ENCODE peak calls at places on chromosomes 1 and 21, in five cellular contexts. E is A549; H is CD8-positive, alpha-beta T cell; X is nephron progenitor cell; A is colonic mucosa. G is an unnamed sample.
A peak's percentile ranks its signal among the peaks of the same experiment; 100 is the strongest.

GRCh38 chr1:8238141-8239038 is 79.5 kb upstream of the SLC45A1 start:
- DNase-seq in E (peak; percentile 58), H (no peak), X (no peak), A (peak; percentile 56), G (no peak)

GRCh38 chr1:227909188-227909587 is 38.5 kb downstream of the WNT9A start:
- DNase-seq in E (no peak), H (no peak), X (no peak), A (no peak), G (no peak)

GRCh38 chr1:108880850-108881249 is 4.1 kb downstream of the GPSM2 start:
- DNase-seq in E (no peak), H (no peak), X (no peak), A (no peak), G (no peak)

GRCh38 chr1:203189951-203190352 is 3.4 kb upstream of the CHI3L1 start:
- DNase-seq in E (no peak), H (no peak), X (no peak), A (no peak), G (no peak)

GRCh38 chr1:172134087-172134731 is 286.3 kb upstream of the C1orf105 start:
- DNase-seq in E (no peak), H (no peak), X (no peak), A (no peak), G (peak; percentile 5)

GRCh38 chr1:168441745-168442144 is 102.1 kb downstream of the XCL2 start:
- DNase-seq in E (no peak), H (no peak), X (no peak), A (no peak), G (no peak)

GRCh38 chr1:199272690-199273089 is 633.9 kb downstream of the PTPRC start:
- DNase-seq in E (peak; percentile 12), H (no peak), X (no peak), A (no peak), G (peak; percentile 47)

GRCh38 chr1:39501666-39502065 is 10.2 kb downstream of the BMP8A start:
- DNase-seq in E (no peak), H (no peak), X (no peak), A (no peak), G (no peak)

GRCh38 chr1:101943237-101943636 is 53.5 kb downstream of the OLFM3 start:
- DNase-seq in E (no peak), H (no peak), X (no peak), A (no peak), G (no peak)

GRCh38 chr1:113648478-113648877 is 110.8 kb downstream of the PHTF1 start:
- DNase-seq in E (no peak), H (no peak), X (no peak), A (no peak), G (no peak)

GRCh38 chr21:17371470-17371869 is 141.4 kb upstream of the CXADR start:
- DNase-seq in E (no peak), H (no peak), X (no peak), A (no peak), G (no peak)

GRCh38 chr1:226629210-226629895 is 80.8 kb downstream of the STUM start:
- DNase-seq in E (no peak), H (no peak), X (no peak), A (no peak), G (no peak)

GRCh38 chr1:10474613-10475507 is at the start of gene PEX14:
- DNase-seq in E (peak; percentile 86), H (peak; percentile 76), X (peak; percentile 84), A (peak; percentile 91), G (peak; percentile 91)

GRCh38 chr1:9459784-9460407 is 79.4 kb upstream of the SLC25A33 start:
- DNase-seq in E (no peak), H (no peak), X (no peak), A (no peak), G (no peak)

GRCh38 chr1:42035205-42035829 is 116.6 kb upstream of the HIVEP3 start:
- DNase-seq in E (peak; percentile 16), H (no peak), X (peak; percentile 53), A (peak; percentile 50), G (peak; percentile 93)

GRCh38 chr21:29218749-29219148 is 80.0 kb upstream of the BACH1 start:
- DNase-seq in E (no peak), H (no peak), X (no peak), A (peak; percentile 67), G (no peak)

GRCh38 chr1:68973459-68974244 is 476.8 kb upstream of the DEPDC1 start:
- DNase-seq in E (no peak), H (no peak), X (no peak), A (no peak), G (no peak)

GRCh38 chr1:16718908-16719533 is 21.3 kb upstream of the RNU1-4 start:
- DNase-seq in E (no peak), H (no peak), X (no peak), A (peak; percentile 18), G (peak; percentile 45)

DNA sequence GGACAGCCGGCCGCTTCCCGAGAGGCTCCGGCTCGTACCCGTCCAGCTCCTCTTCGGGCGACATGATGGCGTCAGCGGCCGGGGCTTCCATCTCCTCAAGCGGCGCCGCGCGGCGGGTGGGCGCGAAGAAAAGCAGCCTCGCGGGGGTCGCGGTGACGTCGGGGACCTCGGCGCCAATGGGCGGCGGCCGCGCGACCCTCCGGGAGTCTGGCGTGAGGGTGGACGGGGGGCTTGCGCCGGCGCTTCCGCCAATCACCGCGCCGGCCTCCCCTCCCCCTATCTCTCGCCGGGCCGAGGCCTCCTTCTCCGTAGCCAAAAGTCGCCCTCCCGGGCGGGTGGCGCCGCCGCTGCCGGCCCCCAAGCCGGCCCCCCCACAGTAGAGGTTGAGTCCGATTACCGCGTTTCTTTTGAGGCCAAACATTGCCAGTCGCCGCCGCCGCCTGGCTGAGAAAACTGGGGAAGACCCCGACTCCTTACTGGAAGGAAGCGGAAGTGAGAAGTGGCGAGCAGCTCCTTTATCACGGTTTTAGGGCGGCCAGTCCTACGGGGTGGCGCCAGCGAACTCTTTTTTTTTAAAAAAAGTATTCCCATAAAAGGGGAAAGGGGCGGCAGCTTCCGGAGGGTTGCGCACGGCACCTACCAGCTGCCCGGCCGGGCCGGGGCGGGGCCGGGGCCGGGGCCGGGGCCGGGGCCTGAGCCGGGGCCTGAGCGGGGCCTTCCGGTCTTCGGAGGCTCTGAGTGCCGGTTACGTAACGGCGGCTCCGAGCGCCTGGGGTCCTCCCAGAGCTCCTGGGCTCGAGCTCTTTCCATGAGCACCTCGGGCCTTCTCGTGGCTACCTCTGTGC is at the start of gene MCL1:
- DNase-seq in E (peak; percentile 84), H (peak; percentile 79), X (peak; percentile 87), A (peak; percentile 94), G (peak; percentile 97)
- TF ChIP-seq CTCF in E (no peak), H (no peak), X (no peak), A (no peak), G (no peak)

GRCh38 chr1:60596791-60597748 is 485.3 kb upstream of the NFIA start:
- DNase-seq in E (no peak), H (no peak), X (no peak), A (no peak), G (no peak)
- TF ChIP-seq CTCF in E (no peak), H (no peak), X (no peak), A (no peak), G (no peak)

GRCh38 chr1:200351826-200352549 is 57.8 kb downstream of the ZNF281 start:
- DNase-seq in E (no peak), H (no peak), X (no peak), A (no peak), G (peak; percentile 37)
- TF ChIP-seq CTCF in E (no peak), H (no peak), X (no peak), A (no peak), G (no peak)

GRCh38 chr1:197904126-197904787 is 1.8 kb downstream of the C1orf53 start:
- DNase-seq in E (no peak), H (no peak), X (no peak), A (no peak), G (no peak)

GRCh38 chr1:197905699-197906351 is 3.4 kb downstream of the C1orf53 start:
- DNase-seq in E (no peak), H (no peak), X (no peak), A (no peak), G (no peak)

GRCh38 chr1:197902131-197902453 is 338 bp upstream of the C1orf53 start:
- DNase-seq in E (no peak), H (no peak), X (no peak), A (no peak), G (no peak)

GRCh38 chr1:197902454-197903195 is at the start of gene C1orf53:
- DNase-seq in E (peak; percentile 94), H (peak; percentile 65), X (peak; percentile 89), A (peak; percentile 88), G (peak; percentile 96)

GRCh38 chr1:197903196-197903514 is 725 bp downstream of the C1orf53 start:
- DNase-seq in E (no peak), H (no peak), X (no peak), A (no peak), G (no peak)
- TF ChIP-seq CTCF in E (no peak), H (no peak), X (no peak), A (no peak), G (no peak)

GRCh38 chr1:93180723-93181613 is at the start of gene CCDC18:
- DNase-seq in E (no peak), H (peak; percentile 34), X (no peak), A (no peak), G (peak; percentile 65)

GRCh38 chr1:93178418-93178817 is 1.8 kb downstream of the TMED5 start:
- DNase-seq in E (no peak), H (no peak), X (no peak), A (no peak), G (no peak)

GRCh38 chr1:93177991-93178390 is 2.2 kb downstream of the TMED5 start:
- DNase-seq in E (no peak), H (no peak), X (no peak), A (no peak), G (no peak)

DNA sequence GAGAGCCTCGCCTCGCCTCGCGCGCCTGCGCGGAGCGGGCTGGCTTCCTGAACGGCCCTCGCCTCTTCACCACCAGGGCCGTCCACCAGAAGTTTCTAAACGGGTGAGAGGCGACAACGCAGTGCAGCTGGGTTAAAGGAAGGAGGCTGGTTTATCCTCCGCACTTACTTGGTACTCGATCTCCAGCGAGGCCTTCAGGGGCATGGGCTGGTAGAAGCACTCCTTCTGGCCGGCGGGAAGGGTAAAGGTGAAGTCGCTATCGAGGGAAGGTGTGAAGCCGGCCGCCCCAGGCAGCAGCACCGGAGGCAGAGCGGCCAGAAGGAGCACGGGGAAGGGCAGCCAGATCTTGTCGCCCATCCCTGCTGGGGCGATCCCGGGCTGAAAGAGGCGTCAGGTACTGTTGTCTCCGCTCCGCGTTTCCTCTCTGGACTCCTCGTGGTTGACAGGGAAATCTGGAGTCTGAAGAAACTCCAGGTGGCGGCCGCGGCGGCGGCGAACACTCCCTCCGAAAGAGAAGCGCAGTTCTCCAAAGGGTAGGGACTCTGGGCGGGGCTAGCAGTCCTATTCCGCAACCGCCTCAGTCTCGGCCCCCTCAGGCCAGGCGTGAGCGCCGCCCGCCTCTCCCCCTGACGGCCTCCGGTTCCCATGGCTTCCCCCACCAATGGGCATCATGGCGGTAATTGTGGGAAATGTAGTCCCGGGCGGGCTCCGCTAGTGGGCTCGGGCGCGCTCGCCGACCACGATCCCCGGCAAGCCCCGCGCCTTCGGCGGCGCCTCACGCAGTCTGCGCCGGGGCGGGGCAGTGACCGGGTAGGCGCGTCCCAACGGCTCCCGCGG is at the start of gene TMED5:
- DNase-seq in E (peak; percentile 62), H (peak; percentile 93), X (peak; percentile 94), A (peak; percentile 98), G (peak; percentile 92)
- TF ChIP-seq CTCF in E (no peak), H (peak; percentile 32), X (no peak), A (no peak), G (no peak)

DNA sequence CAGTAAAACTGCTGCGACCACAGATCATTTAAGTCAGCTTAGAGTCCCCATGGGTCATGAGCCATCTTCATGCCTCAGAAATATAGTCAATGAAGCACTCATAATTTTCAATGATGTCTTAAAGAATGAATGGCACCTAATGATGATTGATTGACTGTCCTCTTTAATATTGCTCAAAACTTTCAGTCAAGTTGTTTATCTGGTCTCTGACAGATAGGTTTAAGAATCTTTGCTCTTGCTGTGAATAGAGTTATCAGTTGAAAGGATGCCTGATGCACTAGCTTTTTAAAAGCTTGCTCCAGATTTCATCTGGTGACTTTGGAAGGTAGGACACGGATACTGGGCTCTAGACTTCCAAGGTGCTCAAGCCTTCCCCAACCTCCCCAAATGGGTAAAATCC is 45.1 kb downstream of the COLGALT2 start:
- DNase-seq in E (no peak), H (no peak), X (no peak), A (no peak), G (no peak)
- TF ChIP-seq CTCF in E (no peak), H (no peak), X (no peak), A (no peak), G (no peak)

G was measured in GM20000.